ENCODE peak calls at places on chromosomes 1 and 21, in five cellular contexts. N is A549, H is K562, V is H1, M is HepG2. W is an unnamed sample.

GRCh38 chr1:36803870-36804560 is 230.3 kb downstream of the GRIK3 start:
- DNase-seq in M (no peak), V (no peak), H (no peak), N (no peak), W (no peak)

GRCh38 chr1:231690072-231690471 is 63.5 kb downstream of the DISC1 start:
- DNase-seq in V (no peak), H (no peak), M (peak; percentile 15), N (no peak), W (no peak)

GRCh38 chr21:41064325-41064724 is 103.6 kb upstream of the BACE2 start:
- DNase-seq in M (no peak), N (no peak), H (no peak), V (no peak), W (no peak)

GRCh38 chr21:41621523-41621922 is 113.6 kb upstream of the TMPRSS2 start:
- DNase-seq in H (no peak), N (no peak), M (no peak), V (no peak), W (no peak)

GRCh38 chr1:69244211-69244610 is 323.5 kb upstream of the LRRC7 start:
- DNase-seq in N (no peak), V (peak; percentile 51), H (no peak), M (no peak), W (no peak)

GRCh38 chr1:181284978-181285377 is 196.5 kb downstream of the IER5 start:
- DNase-seq in M (no peak), N (no peak), H (no peak), V (no peak), W (no peak)

GRCh38 chr1:76129731-76130130 is 55.2 kb downstream of the ST6GALNAC3 start:
- DNase-seq in H (no peak), N (no peak), V (no peak), M (no peak), W (no peak)

GRCh38 chr1:160997323-160998038 is 23.5 kb downstream of the F11R start:
- DNase-seq in M (peak; percentile 61), H (peak; percentile 85), V (no peak), N (peak; percentile 86), W (peak; percentile 64)

GRCh38 chr1:98704474-98704873 is 43.0 kb downstream of the SNX7 start:
- DNase-seq in H (no peak), V (no peak), N (no peak), M (no peak), W (peak; percentile 6)

GRCh38 chr1:231493421-231494185 is 34.9 kb upstream of the TSNAX start:
- DNase-seq in M (no peak), V (no peak), H (peak; percentile 68), N (no peak), W (peak; percentile 45)

GRCh38 chr21:25487046-25487594 is 120.2 kb downstream of the MRPL39 start:
- DNase-seq in M (no peak), V (no peak), H (no peak), N (no peak), W (no peak)

GRCh38 chr1:184879876-184880275 is 94.4 kb downstream of the NIBAN1 start:
- DNase-seq in M (no peak), H (no peak), N (no peak), V (no peak), W (no peak)

GRCh38 chr1:101288491-101288944 is 51.7 kb downstream of the S1PR1 start:
- DNase-seq in H (peak; percentile 81), M (peak; percentile 88), V (no peak), N (peak; percentile 51), W (peak; percentile 91)

GRCh38 chr1:63326106-63326472 is 3.7 kb downstream of the FOXD3 start:
- DNase-seq in H (no peak), N (no peak), V (peak; percentile 60), M (no peak), W (no peak)

GRCh38 chr21:39319251-39319756 is 5.9 kb upstream of the BRWD1 start:
- DNase-seq in V (no peak), M (no peak), N (no peak), H (no peak), W (peak; percentile 48)

GRCh38 chr1:193674292-193674944 is 488.0 kb upstream of the B3GALT2 start:
- DNase-seq in V (no peak), H (no peak), N (no peak), M (no peak), W (peak; percentile 65)

GRCh38 chr1:201511925-201512539 is 5.1 kb upstream of the CSRP1 start:
- DNase-seq in V (no peak), M (peak; percentile 22), H (peak; percentile 37), N (no peak), W (no peak)

GRCh38 chr21:36626791-36627190 is 72.1 kb upstream of the SIM2 start:
- DNase-seq in M (no peak), H (no peak), V (no peak), N (no peak), W (no peak)

GRCh38 chr21:45001134-45002095 is 61.6 kb downstream of the SLX9 start:
- DNase-seq in H (no peak), M (no peak), V (no peak), N (peak; percentile 18), W (peak; percentile 65)

GRCh38 chr21:21146587-21147373 is 148.6 kb downstream of the NCAM2 start:
- DNase-seq in M (no peak), H (peak; percentile 96), V (no peak), N (no peak), W (no peak)

GRCh38 chr1:24418898-24419628 is 3.5 kb downstream of the NIPAL3 start:
- DNase-seq in V (no peak), M (no peak), N (no peak), H (peak; percentile 89), W (peak; percentile 38)

GRCh38 chr21:42092805-42093590 is 21.9 kb downstream of the UMODL1 start:
- DNase-seq in M (no peak), H (no peak), N (no peak), V (no peak), W (no peak)

GRCh38 chr1:26784023-26784871 is 3.5 kb upstream of the PIGV start:
- DNase-seq in M (peak; percentile 99), N (no peak), H (peak; percentile 99), V (no peak), W (peak; percentile 80)

GRCh38 chr21:39670741-39671140 is 58.0 kb downstream of the B3GALT5 start:
- DNase-seq in M (no peak), V (no peak), N (no peak), H (no peak), W (no peak)

GRCh38 chr1:71706030-71706671 is 576.2 kb downstream of the NEGR1 start:
- DNase-seq in M (no peak), N (no peak), H (no peak), V (no peak), W (peak; percentile 15)

GRCh38 chr1:24540051-24540905 is 15.6 kb upstream of the NCMAP start:
- DNase-seq in M (no peak), H (no peak), V (no peak), N (no peak), W (no peak)

GRCh38 chr1:234917495-234918188 is 211.0 kb downstream of the TOMM20 start:
- DNase-seq in N (no peak), H (no peak), M (no peak), V (no peak), W (no peak)

GRCh38 chr1:162626733-162627132 is 5.5 kb upstream of the DDR2 start:
- DNase-seq in V (no peak), H (no peak), N (no peak), M (no peak), W (no peak)

GRCh38 chr21:43373387-43374227 is 53.3 kb downstream of the SIK1 start:
- DNase-seq in H (no peak), V (no peak), N (no peak), M (no peak), W (no peak)

GRCh38 chr1:161198206-161198876 is 513 bp downstream of the ADAMTS4 start:
- DNase-seq in V (peak; percentile 78), N (no peak), M (peak; percentile 56), H (peak; percentile 56), W (no peak)

DNA sequence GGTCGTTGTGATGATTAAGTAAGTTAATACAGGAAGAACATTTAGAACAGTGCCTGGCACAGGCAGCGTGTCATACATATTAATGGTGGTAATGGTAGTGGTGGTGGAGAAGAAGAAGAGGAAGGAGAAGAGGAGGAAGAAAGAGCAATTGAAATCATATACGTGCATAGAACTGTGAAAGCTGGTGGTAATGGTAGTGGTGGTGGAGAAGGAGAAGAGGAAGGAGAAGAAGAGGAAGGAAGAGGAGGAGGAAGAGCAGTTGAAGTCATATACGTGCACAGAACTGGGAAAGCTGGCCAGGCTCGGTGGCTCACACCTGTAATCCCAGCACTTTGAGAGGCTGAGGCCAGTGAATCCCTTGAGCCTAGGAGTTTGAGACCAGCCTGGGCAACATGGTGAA is 121.3 kb upstream of the HOOK1 start:
- DNase-seq in M (no peak), H (no peak), V (no peak), N (no peak), W (no peak)
- TF ChIP-seq MAFK in M (no peak), H (no peak), V (no peak), N (no peak), W (no peak)

GRCh38 chr1:209567788-209568187 is 15.7 kb upstream of the CAMK1G start:
- DNase-seq in M (no peak), N (no peak), H (no peak), V (no peak), W (peak; percentile 43)
- TF ChIP-seq MAFK in M (no peak), N (no peak), H (no peak), V (no peak), W (no peak)

GRCh38 chr1:206582537-206583460 is 29.5 kb downstream of the EIF2D start:
- DNase-seq in M (no peak), H (no peak), V (no peak), N (no peak), W (no peak)

GRCh38 chr1:206580438-206581113 is 31.7 kb downstream of the EIF2D start:
- DNase-seq in H (no peak), V (no peak), N (no peak), M (no peak), W (no peak)

GRCh38 chr1:206583461-206584264 is 28.6 kb downstream of the EIF2D start:
- DNase-seq in H (peak; percentile 91), V (peak; percentile 91), N (peak; percentile 72), M (peak; percentile 55), W (peak; percentile 65)

GRCh38 chr1:206579747-206580437 is 32.4 kb downstream of the EIF2D start:
- DNase-seq in N (no peak), H (peak; percentile 70), V (no peak), M (no peak), W (peak; percentile 22)

GRCh38 chr1:206581571-206581981 is 30.7 kb downstream of the EIF2D start:
- DNase-seq in H (no peak), N (no peak), V (no peak), M (no peak), W (no peak)
- TF ChIP-seq MAFK in H (no peak), N (no peak), V (no peak), M (no peak), W (no peak)

GRCh38 chr1:97258597-97258996 is 537.0 kb downstream of the PTBP2 start:
- DNase-seq in N (no peak), V (no peak), M (no peak), H (no peak), W (no peak)
- TF ChIP-seq MAFK in N (no peak), V (no peak), M (no peak), H (no peak), W (no peak)

W was measured in IMR-90.